ENCODE peak calls at places on chromosomes 7 and 10, in eight cellular contexts. One of them, this sample, is unnamed.

GRCh38 chr10:15346440-15347141 is 24.5 kb downstream of the FAM171A1 start:
- DNase-seq in GM19239: no peak
- DNase-seq in AG04449: no peak
- DNase-seq in uterus: peak
- DNase-seq in brain pericyte: no peak
- DNase-seq in NCI-H1092 treated with DMSO at 0.1 percent for 48 hours: no peak
- DNase-seq in tibial nerve: no peak
- DNase-seq in CD4-positive, alpha-beta T cell: no peak
- DNase-seq in this sample: no peak

GRCh38 chr10:125084191-125085186 is 75.9 kb downstream of the CTBP2 start:
- DNase-seq in tibial nerve: no peak
- DNase-seq in brain pericyte: peak
- DNase-seq in GM19239: no peak
- DNase-seq in CD4-positive, alpha-beta T cell: no peak
- DNase-seq in uterus: peak
- DNase-seq in NCI-H1092 treated with DMSO at 0.1 percent for 48 hours: peak
- DNase-seq in AG04449: peak
- DNase-seq in this sample: no peak

GRCh38 chr10:28872592-28873165 is 195.4 kb downstream of the BAMBI start:
- DNase-seq in CD4-positive, alpha-beta T cell: no peak
- DNase-seq in brain pericyte: no peak
- DNase-seq in GM19239: no peak
- DNase-seq in uterus: no peak
- DNase-seq in AG04449: no peak
- DNase-seq in tibial nerve: no peak
- DNase-seq in NCI-H1092 treated with DMSO at 0.1 percent for 48 hours: no peak
- DNase-seq in this sample: no peak

GRCh38 chr7:46486264-46487206 is 565.5 kb upstream of the IGFBP3 start:
- DNase-seq in brain pericyte: no peak
- DNase-seq in CD4-positive, alpha-beta T cell: no peak
- DNase-seq in tibial nerve: peak
- DNase-seq in NCI-H1092 treated with DMSO at 0.1 percent for 48 hours: no peak
- DNase-seq in AG04449: peak
- DNase-seq in GM19239: no peak
- DNase-seq in uterus: peak
- DNase-seq in this sample: no peak

GRCh38 chr10:69953851-69954250 is 98.8 kb upstream of the MACROH2A2 start:
- DNase-seq in AG04449: no peak
- DNase-seq in tibial nerve: no peak
- DNase-seq in uterus: no peak
- DNase-seq in CD4-positive, alpha-beta T cell: no peak
- DNase-seq in brain pericyte: no peak
- DNase-seq in GM19239: no peak
- DNase-seq in NCI-H1092 treated with DMSO at 0.1 percent for 48 hours: no peak
- DNase-seq in this sample: no peak

GRCh38 chr10:129655679-129656031 is 188.6 kb downstream of the MGMT start:
- DNase-seq in AG04449: no peak
- DNase-seq in GM19239: no peak
- DNase-seq in NCI-H1092 treated with DMSO at 0.1 percent for 48 hours: no peak
- DNase-seq in tibial nerve: no peak
- DNase-seq in brain pericyte: no peak
- DNase-seq in uterus: no peak
- DNase-seq in CD4-positive, alpha-beta T cell: no peak
- DNase-seq in this sample: no peak

GRCh38 chr7:102908676-102909075 is 4.1 kb upstream of the LRRC17 start:
- DNase-seq in CD4-positive, alpha-beta T cell: no peak
- DNase-seq in AG04449: no peak
- DNase-seq in uterus: no peak
- DNase-seq in brain pericyte: no peak
- DNase-seq in tibial nerve: no peak
- DNase-seq in GM19239: no peak
- DNase-seq in NCI-H1092 treated with DMSO at 0.1 percent for 48 hours: no peak
- DNase-seq in this sample: no peak

GRCh38 chr7:31776616-31777015 is 89.6 kb downstream of the PPP1R17 start:
- DNase-seq in NCI-H1092 treated with DMSO at 0.1 percent for 48 hours: no peak
- DNase-seq in tibial nerve: no peak
- DNase-seq in AG04449: no peak
- DNase-seq in CD4-positive, alpha-beta T cell: no peak
- DNase-seq in brain pericyte: no peak
- DNase-seq in GM19239: no peak
- DNase-seq in uterus: no peak
- DNase-seq in this sample: no peak

GRCh38 chr7:27606270-27607209 is 56.1 kb downstream of the HIBADH start:
- DNase-seq in GM19239: no peak
- DNase-seq in tibial nerve: no peak
- DNase-seq in NCI-H1092 treated with DMSO at 0.1 percent for 48 hours: peak
- DNase-seq in AG04449: no peak
- DNase-seq in uterus: no peak
- DNase-seq in CD4-positive, alpha-beta T cell: no peak
- DNase-seq in brain pericyte: no peak
- DNase-seq in this sample: no peak

GRCh38 chr7:71885487-71885886 is 526.7 kb downstream of the CALN1 start:
- DNase-seq in AG04449: no peak
- DNase-seq in CD4-positive, alpha-beta T cell: no peak
- DNase-seq in brain pericyte: no peak
- DNase-seq in uterus: no peak
- DNase-seq in NCI-H1092 treated with DMSO at 0.1 percent for 48 hours: no peak
- DNase-seq in GM19239: no peak
- DNase-seq in tibial nerve: no peak
- DNase-seq in this sample: no peak

GRCh38 chr7:91286432-91286831 is 22.2 kb downstream of the FZD1 start:
- DNase-seq in uterus: no peak
- DNase-seq in CD4-positive, alpha-beta T cell: no peak
- DNase-seq in brain pericyte: no peak
- DNase-seq in NCI-H1092 treated with DMSO at 0.1 percent for 48 hours: peak
- DNase-seq in AG04449: no peak
- DNase-seq in GM19239: no peak
- DNase-seq in tibial nerve: no peak
- DNase-seq in this sample: no peak

GRCh38 chr7:47333959-47334358 is 248.0 kb downstream of the TNS3 start:
- DNase-seq in AG04449: no peak
- DNase-seq in uterus: no peak
- DNase-seq in GM19239: no peak
- DNase-seq in CD4-positive, alpha-beta T cell: no peak
- DNase-seq in NCI-H1092 treated with DMSO at 0.1 percent for 48 hours: no peak
- DNase-seq in brain pericyte: no peak
- DNase-seq in tibial nerve: no peak
- DNase-seq in this sample: no peak

GRCh38 chr10:129695671-129696070 is 228.6 kb downstream of the MGMT start:
- DNase-seq in GM19239: no peak
- DNase-seq in tibial nerve: no peak
- DNase-seq in NCI-H1092 treated with DMSO at 0.1 percent for 48 hours: no peak
- DNase-seq in CD4-positive, alpha-beta T cell: no peak
- DNase-seq in brain pericyte: no peak
- DNase-seq in AG04449: no peak
- DNase-seq in uterus: no peak
- DNase-seq in this sample: no peak

GRCh38 chr10:103660364-103661197 is 167.1 kb downstream of the NEURL1 start:
- DNase-seq in GM19239: peak
- DNase-seq in AG04449: no peak
- DNase-seq in brain pericyte: peak
- DNase-seq in CD4-positive, alpha-beta T cell: no peak
- DNase-seq in tibial nerve: no peak
- DNase-seq in NCI-H1092 treated with DMSO at 0.1 percent for 48 hours: peak
- DNase-seq in uterus: no peak
- DNase-seq in this sample: no peak

GRCh38 chr10:93224005-93224779 is 150.5 kb downstream of the CYP26A1 start:
- DNase-seq in tibial nerve: no peak
- DNase-seq in uterus: no peak
- DNase-seq in GM19239: no peak
- DNase-seq in brain pericyte: no peak
- DNase-seq in CD4-positive, alpha-beta T cell: no peak
- DNase-seq in NCI-H1092 treated with DMSO at 0.1 percent for 48 hours: no peak
- DNase-seq in AG04449: no peak
- DNase-seq in this sample: no peak

GRCh38 chr10:98367626-98368451 is 47.1 kb downstream of the PYROXD2 start:
- DNase-seq in brain pericyte: no peak
- DNase-seq in GM19239: no peak
- DNase-seq in NCI-H1092 treated with DMSO at 0.1 percent for 48 hours: no peak
- DNase-seq in tibial nerve: no peak
- DNase-seq in uterus: no peak
- DNase-seq in AG04449: no peak
- DNase-seq in CD4-positive, alpha-beta T cell: no peak
- DNase-seq in this sample: no peak

GRCh38 chr10:635088-635861 is 54.2 kb downstream of the DIP2C start:
- DNase-seq in NCI-H1092 treated with DMSO at 0.1 percent for 48 hours: no peak
- DNase-seq in uterus: no peak
- DNase-seq in tibial nerve: no peak
- DNase-seq in AG04449: no peak
- DNase-seq in GM19239: no peak
- DNase-seq in brain pericyte: no peak
- DNase-seq in CD4-positive, alpha-beta T cell: no peak
- DNase-seq in this sample: no peak

GRCh38 chr10:69415049-69415448 is 1.7 kb downstream of the TACR2 start:
- DNase-seq in NCI-H1092 treated with DMSO at 0.1 percent for 48 hours: no peak
- DNase-seq in CD4-positive, alpha-beta T cell: no peak
- DNase-seq in GM19239: no peak
- DNase-seq in AG04449: no peak
- DNase-seq in brain pericyte: no peak
- DNase-seq in uterus: no peak
- DNase-seq in tibial nerve: no peak
- DNase-seq in this sample: no peak

GRCh38 chr10:67385566-67385965 is 310.4 kb downstream of the CTNNA3 start:
- DNase-seq in AG04449: no peak
- DNase-seq in GM19239: no peak
- DNase-seq in tibial nerve: no peak
- DNase-seq in brain pericyte: no peak
- DNase-seq in uterus: no peak
- DNase-seq in CD4-positive, alpha-beta T cell: no peak
- DNase-seq in NCI-H1092 treated with DMSO at 0.1 percent for 48 hours: no peak
- DNase-seq in this sample: no peak

GRCh38 chr10:95287281-95287680 is 3.5 kb downstream of the PDLIM1 start:
- DNase-seq in uterus: no peak
- DNase-seq in brain pericyte: no peak
- DNase-seq in tibial nerve: no peak
- DNase-seq in AG04449: no peak
- DNase-seq in CD4-positive, alpha-beta T cell: no peak
- DNase-seq in GM19239: no peak
- DNase-seq in NCI-H1092 treated with DMSO at 0.1 percent for 48 hours: no peak
- DNase-seq in this sample: no peak

GRCh38 chr10:123202526-123202925 is 48.3 kb downstream of the BUB3 start:
- DNase-seq in GM19239: no peak
- DNase-seq in CD4-positive, alpha-beta T cell: no peak
- DNase-seq in brain pericyte: no peak
- DNase-seq in tibial nerve: no peak
- DNase-seq in AG04449: no peak
- DNase-seq in NCI-H1092 treated with DMSO at 0.1 percent for 48 hours: no peak
- DNase-seq in uterus: no peak
- DNase-seq in this sample: no peak

GRCh38 chr10:126090911-126091728 is 194.8 kb downstream of the FANK1 start:
- DNase-seq in NCI-H1092 treated with DMSO at 0.1 percent for 48 hours: no peak
- DNase-seq in uterus: peak
- DNase-seq in AG04449: peak
- DNase-seq in brain pericyte: peak
- DNase-seq in tibial nerve: no peak
- DNase-seq in CD4-positive, alpha-beta T cell: no peak
- DNase-seq in GM19239: no peak
- DNase-seq in this sample: no peak

GRCh38 chr7:80087051-80087767 is 47.4 kb upstream of the GNAI1 start:
- DNase-seq in AG04449: peak
- DNase-seq in NCI-H1092 treated with DMSO at 0.1 percent for 48 hours: no peak
- DNase-seq in CD4-positive, alpha-beta T cell: no peak
- DNase-seq in GM19239: no peak
- DNase-seq in uterus: no peak
- DNase-seq in brain pericyte: no peak
- DNase-seq in tibial nerve: no peak
- DNase-seq in this sample: no peak

GRCh38 chr7:25926009-25926408 is 226.0 kb upstream of the NFE2L3 start:
- DNase-seq in GM19239: no peak
- DNase-seq in AG04449: no peak
- DNase-seq in uterus: no peak
- DNase-seq in NCI-H1092 treated with DMSO at 0.1 percent for 48 hours: no peak
- DNase-seq in CD4-positive, alpha-beta T cell: no peak
- DNase-seq in brain pericyte: no peak
- DNase-seq in tibial nerve: no peak
- DNase-seq in this sample: no peak

GRCh38 chr7:516606-517456 is 2.8 kb downstream of the PDGFA start:
- DNase-seq in CD4-positive, alpha-beta T cell: no peak
- DNase-seq in NCI-H1092 treated with DMSO at 0.1 percent for 48 hours: no peak
- DNase-seq in AG04449: no peak
- DNase-seq in uterus: peak
- DNase-seq in tibial nerve: no peak
- DNase-seq in brain pericyte: no peak
- DNase-seq in GM19239: peak
- DNase-seq in this sample: no peak

GRCh38 chr10:110209399-110209925 is 2.1 kb downstream of the MXI1 start:
- DNase-seq in CD4-positive, alpha-beta T cell: peak
- DNase-seq in AG04449: no peak
- DNase-seq in tibial nerve: no peak
- DNase-seq in GM19239: no peak
- DNase-seq in NCI-H1092 treated with DMSO at 0.1 percent for 48 hours: no peak
- DNase-seq in uterus: peak
- DNase-seq in brain pericyte: no peak
- DNase-seq in this sample: no peak

GRCh38 chr7:5679741-5680473 is 101.6 kb downstream of the RNF216 start:
- DNase-seq in NCI-H1092 treated with DMSO at 0.1 percent for 48 hours: no peak
- DNase-seq in AG04449: no peak
- DNase-seq in brain pericyte: no peak
- DNase-seq in tibial nerve: no peak
- DNase-seq in CD4-positive, alpha-beta T cell: no peak
- DNase-seq in uterus: no peak
- DNase-seq in GM19239: peak
- DNase-seq in this sample: no peak

GRCh38 chr7:47771301-47771989 is 176.8 kb downstream of the PKD1L1 start:
- DNase-seq in AG04449: no peak
- DNase-seq in brain pericyte: no peak
- DNase-seq in tibial nerve: peak
- DNase-seq in CD4-positive, alpha-beta T cell: no peak
- DNase-seq in NCI-H1092 treated with DMSO at 0.1 percent for 48 hours: no peak
- DNase-seq in GM19239: no peak
- DNase-seq in uterus: no peak
- DNase-seq in this sample: no peak

GRCh38 chr10:77350711-77351119 is 286.9 kb downstream of the KCNMA1 start:
- DNase-seq in brain pericyte: peak
- DNase-seq in tibial nerve: no peak
- DNase-seq in GM19239: no peak
- DNase-seq in CD4-positive, alpha-beta T cell: no peak
- DNase-seq in AG04449: peak
- DNase-seq in uterus: peak
- DNase-seq in NCI-H1092 treated with DMSO at 0.1 percent for 48 hours: no peak
- DNase-seq in this sample: no peak

GRCh38 chr10:99888623-99889022 is 106.2 kb downstream of the ABCC2 start:
- DNase-seq in GM19239: no peak
- DNase-seq in uterus: no peak
- DNase-seq in CD4-positive, alpha-beta T cell: no peak
- DNase-seq in tibial nerve: no peak
- DNase-seq in brain pericyte: no peak
- DNase-seq in AG04449: no peak
- DNase-seq in NCI-H1092 treated with DMSO at 0.1 percent for 48 hours: no peak
- DNase-seq in this sample: no peak

GRCh38 chr10:62992145-62992721 is 140.9 kb upstream of the NRBF2 start:
- DNase-seq in brain pericyte: peak
- DNase-seq in AG04449: no peak
- DNase-seq in NCI-H1092 treated with DMSO at 0.1 percent for 48 hours: no peak
- DNase-seq in uterus: no peak
- DNase-seq in CD4-positive, alpha-beta T cell: no peak
- DNase-seq in tibial nerve: no peak
- DNase-seq in GM19239: no peak
- DNase-seq in this sample: no peak

GRCh38 chr10:120422459-120422858 is 34.6 kb upstream of the PLPP4 start:
- DNase-seq in uterus: no peak
- DNase-seq in AG04449: peak
- DNase-seq in GM19239: no peak
- DNase-seq in brain pericyte: no peak
- DNase-seq in CD4-positive, alpha-beta T cell: no peak
- DNase-seq in NCI-H1092 treated with DMSO at 0.1 percent for 48 hours: no peak
- DNase-seq in tibial nerve: no peak
- DNase-seq in this sample: no peak

GRCh38 chr10:114420811-114421485 is 16.6 kb upstream of the AFAP1L2 start:
- DNase-seq in uterus: no peak
- DNase-seq in GM19239: no peak
- DNase-seq in tibial nerve: no peak
- DNase-seq in NCI-H1092 treated with DMSO at 0.1 percent for 48 hours: no peak
- DNase-seq in AG04449: no peak
- DNase-seq in brain pericyte: no peak
- DNase-seq in CD4-positive, alpha-beta T cell: no peak
- DNase-seq in this sample: no peak